ENCODE peak calls at places on chromosomes 11 and 22, in four cellular contexts. D is SHP77, V is NCI-H1436, W is H7. S is an unnamed sample.
A peak's percentile ranks its signal among the peaks of the same experiment; 100 is the strongest.

GRCh38 chr22:31451709-31452571 is 37.7 kb downstream of the EIF4ENIF1 start:
- DNase-seq in V (no peak), W (peak; percentile 59), D (peak; percentile 29), S (no peak)

GRCh38 chr11:22192289-22192641 is 620 bp upstream of the ANO5 start:
- DNase-seq in D (peak; percentile 23), W (peak; percentile 57), V (no peak), S (peak; percentile 81)

GRCh38 chr11:47981667-47982404 is 1.5 kb downstream of the PTPRJ start:
- DNase-seq in D (no peak), V (no peak), W (peak; percentile 47), S (no peak)

GRCh38 chr11:13073119-13073981 is 64.2 kb downstream of the RASSF10 start:
- DNase-seq in D (no peak), W (no peak), V (no peak), S (peak; percentile 84)

GRCh38 chr11:48103621-48104561 is 112.7 kb upstream of the OR4B1 start:
- DNase-seq in W (no peak), V (no peak), D (no peak), S (no peak)

GRCh38 chr11:119755351-119756071 is 26.5 kb upstream of the NECTIN1 start:
- DNase-seq in W (no peak), D (no peak), V (no peak), S (peak; percentile 56)

GRCh38 chr11:57762235-57762866 is 749 bp downstream of the CTNND1 start:
- DNase-seq in W (no peak), D (no peak), V (no peak), S (no peak)

GRCh38 chr11:106986261-106986660 is 32.0 kb downstream of the GUCY1A2 start:
- DNase-seq in V (no peak), W (no peak), D (no peak), S (no peak)

GRCh38 chr11:73655686-73656085 is 9.3 kb downstream of the PLEKHB1 start:
- DNase-seq in W (peak; percentile 29), V (no peak), D (no peak), S (peak; percentile 49)

S was measured in islet precursor cell.